ENCODE peak calls at places on chromosomes 11 and 22, in ten cellular contexts. One of them, this sample, is unnamed.

GRCh38 chr11:124801636-124802312 is 1.6 kb upstream of the MSANTD2 start:
- DNase-seq in hepatocyte: no peak
- DNase-seq in body of pancreas: no peak
- DNase-seq in kidney: no peak
- DNase-seq in endothelial cell of umbilical vein: no peak
- DNase-seq in mucosa of descending colon: no peak
- DNase-seq in retinal pigment epithelial cell: no peak
- DNase-seq in stomach: no peak
- DNase-seq in NB4: no peak
- DNase-seq in left ventricle myocardium inferior: no peak
- DNase-seq in this sample: no peak

GRCh38 chr11:45659818-45660160 is 5.6 kb downstream of the CHST1 start:
- DNase-seq in body of pancreas: no peak
- DNase-seq in hepatocyte: no peak
- DNase-seq in kidney: no peak
- DNase-seq in endothelial cell of umbilical vein: no peak
- DNase-seq in retinal pigment epithelial cell: no peak
- DNase-seq in mucosa of descending colon: no peak
- DNase-seq in stomach: no peak
- DNase-seq in NB4: no peak
- DNase-seq in left ventricle myocardium inferior: no peak
- DNase-seq in this sample: no peak

GRCh38 chr11:130422251-130422995 is 6.0 kb downstream of the ADAMTS8 start:
- DNase-seq in left ventricle myocardium inferior: no peak
- DNase-seq in retinal pigment epithelial cell: no peak
- DNase-seq in body of pancreas: no peak
- DNase-seq in NB4: no peak
- DNase-seq in mucosa of descending colon: no peak
- DNase-seq in hepatocyte: no peak
- DNase-seq in stomach: no peak
- DNase-seq in kidney: no peak
- DNase-seq in endothelial cell of umbilical vein: no peak
- DNase-seq in this sample: no peak

GRCh38 chr22:45863981-45864751 is 112.8 kb downstream of the WNT7B start:
- DNase-seq in kidney: peak
- DNase-seq in left ventricle myocardium inferior: peak
- DNase-seq in mucosa of descending colon: peak
- DNase-seq in NB4: peak
- DNase-seq in retinal pigment epithelial cell: no peak
- DNase-seq in hepatocyte: peak
- DNase-seq in body of pancreas: peak
- DNase-seq in stomach: peak
- DNase-seq in endothelial cell of umbilical vein: peak
- DNase-seq in this sample: peak

GRCh38 chr11:15942936-15943335 is 413.4 kb downstream of the SOX6 start:
- DNase-seq in retinal pigment epithelial cell: no peak
- DNase-seq in endothelial cell of umbilical vein: no peak
- DNase-seq in kidney: no peak
- DNase-seq in mucosa of descending colon: no peak
- DNase-seq in stomach: no peak
- DNase-seq in NB4: no peak
- DNase-seq in body of pancreas: no peak
- DNase-seq in hepatocyte: no peak
- DNase-seq in left ventricle myocardium inferior: no peak
- DNase-seq in this sample: no peak

GRCh38 chr11:130737866-130738431 is 178.3 kb downstream of the SNX19 start:
- DNase-seq in retinal pigment epithelial cell: no peak
- DNase-seq in kidney: peak
- DNase-seq in left ventricle myocardium inferior: peak
- DNase-seq in NB4: no peak
- DNase-seq in stomach: peak
- DNase-seq in body of pancreas: peak
- DNase-seq in endothelial cell of umbilical vein: peak
- DNase-seq in hepatocyte: peak
- DNase-seq in mucosa of descending colon: no peak
- DNase-seq in this sample: no peak

GRCh38 chr11:47130541-47130940 is 46.1 kb downstream of the ARFGAP2 start:
- DNase-seq in endothelial cell of umbilical vein: no peak
- DNase-seq in stomach: no peak
- DNase-seq in retinal pigment epithelial cell: no peak
- DNase-seq in left ventricle myocardium inferior: no peak
- DNase-seq in NB4: no peak
- DNase-seq in kidney: no peak
- DNase-seq in mucosa of descending colon: no peak
- DNase-seq in hepatocyte: no peak
- DNase-seq in body of pancreas: peak
- DNase-seq in this sample: no peak

GRCh38 chr11:47905358-47906059 is 57.4 kb upstream of the NUP160 start:
- DNase-seq in left ventricle myocardium inferior: no peak
- DNase-seq in kidney: peak
- DNase-seq in retinal pigment epithelial cell: peak
- DNase-seq in mucosa of descending colon: no peak
- DNase-seq in hepatocyte: no peak
- DNase-seq in NB4: peak
- DNase-seq in body of pancreas: no peak
- DNase-seq in endothelial cell of umbilical vein: peak
- DNase-seq in stomach: no peak
- DNase-seq in this sample: no peak

GRCh38 chr11:74846770-74847169 is 98.1 kb downstream of the RNF169 start:
- DNase-seq in left ventricle myocardium inferior: no peak
- DNase-seq in hepatocyte: no peak
- DNase-seq in NB4: no peak
- DNase-seq in stomach: no peak
- DNase-seq in body of pancreas: no peak
- DNase-seq in retinal pigment epithelial cell: no peak
- DNase-seq in kidney: no peak
- DNase-seq in endothelial cell of umbilical vein: peak
- DNase-seq in mucosa of descending colon: no peak
- DNase-seq in this sample: no peak

GRCh38 chr11:13316528-13316961 is 39.0 kb downstream of the BMAL1 start:
- DNase-seq in body of pancreas: peak
- DNase-seq in retinal pigment epithelial cell: no peak
- DNase-seq in left ventricle myocardium inferior: no peak
- DNase-seq in mucosa of descending colon: no peak
- DNase-seq in endothelial cell of umbilical vein: no peak
- DNase-seq in kidney: no peak
- DNase-seq in hepatocyte: no peak
- DNase-seq in stomach: no peak
- DNase-seq in NB4: no peak
- DNase-seq in this sample: no peak

GRCh38 chr11:119307219-119307618 is 9.7 kb downstream of the MCAM start:
- DNase-seq in stomach: no peak
- DNase-seq in left ventricle myocardium inferior: no peak
- DNase-seq in retinal pigment epithelial cell: no peak
- DNase-seq in kidney: no peak
- DNase-seq in endothelial cell of umbilical vein: peak
- DNase-seq in NB4: peak
- DNase-seq in hepatocyte: no peak
- DNase-seq in mucosa of descending colon: no peak
- DNase-seq in body of pancreas: no peak
- DNase-seq in this sample: no peak

GRCh38 chr22:48822278-48823233 is 1005.1 kb downstream of the BRD1 start:
- DNase-seq in kidney: no peak
- DNase-seq in mucosa of descending colon: no peak
- DNase-seq in NB4: no peak
- DNase-seq in stomach: no peak
- DNase-seq in endothelial cell of umbilical vein: no peak
- DNase-seq in body of pancreas: no peak
- DNase-seq in left ventricle myocardium inferior: no peak
- DNase-seq in retinal pigment epithelial cell: no peak
- DNase-seq in hepatocyte: no peak
- DNase-seq in this sample: no peak

GRCh38 chr11:103792981-103793468 is 243.4 kb upstream of the DDI1 start:
- DNase-seq in left ventricle myocardium inferior: no peak
- DNase-seq in endothelial cell of umbilical vein: no peak
- DNase-seq in NB4: no peak
- DNase-seq in kidney: no peak
- DNase-seq in body of pancreas: no peak
- DNase-seq in mucosa of descending colon: no peak
- DNase-seq in stomach: no peak
- DNase-seq in retinal pigment epithelial cell: no peak
- DNase-seq in hepatocyte: no peak
- DNase-seq in this sample: no peak

GRCh38 chr11:116916052-116916451 is 78.6 kb upstream of the APOA1 start:
- DNase-seq in body of pancreas: no peak
- DNase-seq in hepatocyte: no peak
- DNase-seq in left ventricle myocardium inferior: no peak
- DNase-seq in retinal pigment epithelial cell: no peak
- DNase-seq in mucosa of descending colon: no peak
- DNase-seq in stomach: no peak
- DNase-seq in kidney: no peak
- DNase-seq in endothelial cell of umbilical vein: no peak
- DNase-seq in NB4: no peak
- DNase-seq in this sample: no peak
- TF ChIP-seq CTCF in body of pancreas: no peak
- TF ChIP-seq CTCF in hepatocyte: no peak
- TF ChIP-seq CTCF in left ventricle myocardium inferior: no peak
- TF ChIP-seq CTCF in retinal pigment epithelial cell: no peak
- TF ChIP-seq CTCF in mucosa of descending colon: no peak
- TF ChIP-seq CTCF in stomach: no peak
- TF ChIP-seq CTCF in kidney: no peak
- TF ChIP-seq CTCF in endothelial cell of umbilical vein: no peak
- TF ChIP-seq CTCF in NB4: no peak
- TF ChIP-seq CTCF in this sample: no peak

GRCh38 chr11:129041611-129042018 is 98.9 kb upstream of the TP53AIP1 start:
- DNase-seq in kidney: no peak
- DNase-seq in retinal pigment epithelial cell: no peak
- DNase-seq in body of pancreas: no peak
- DNase-seq in left ventricle myocardium inferior: no peak
- DNase-seq in stomach: no peak
- DNase-seq in hepatocyte: no peak
- DNase-seq in mucosa of descending colon: no peak
- DNase-seq in NB4: no peak
- DNase-seq in endothelial cell of umbilical vein: no peak
- DNase-seq in this sample: no peak
- H3K4me3 ChIP-seq in kidney: no peak
- H3K4me3 ChIP-seq in retinal pigment epithelial cell: no peak
- H3K4me3 ChIP-seq in body of pancreas: no peak
- H3K4me3 ChIP-seq in left ventricle myocardium inferior: no peak
- H3K4me3 ChIP-seq in stomach: no peak
- H3K4me3 ChIP-seq in hepatocyte: no peak
- H3K4me3 ChIP-seq in mucosa of descending colon: no peak
- H3K4me3 ChIP-seq in NB4: no peak
- H3K4me3 ChIP-seq in endothelial cell of umbilical vein: no peak
- H3K4me3 ChIP-seq in this sample: no peak

DNA sequence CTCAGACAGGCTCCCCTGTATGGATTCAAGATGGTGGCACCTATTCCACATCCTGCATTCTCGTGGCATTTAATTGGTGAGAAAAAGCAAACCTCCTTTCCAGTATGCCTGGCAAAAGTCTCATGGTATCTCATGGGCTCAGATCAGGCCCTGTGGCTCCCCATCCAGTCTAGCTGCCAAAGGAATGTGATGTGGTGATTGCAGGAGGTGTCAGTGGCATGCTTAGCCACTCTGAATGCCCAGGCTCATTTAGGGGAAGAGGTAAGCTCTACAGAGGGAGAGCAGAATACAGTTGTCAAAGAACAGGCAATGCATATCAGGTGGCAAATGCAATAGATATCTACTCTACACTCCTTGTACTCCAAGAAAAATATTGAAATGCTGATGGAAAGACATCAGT is 146.7 kb downstream of the SPATA19 start:
- DNase-seq in NB4: no peak
- DNase-seq in endothelial cell of umbilical vein: no peak
- DNase-seq in hepatocyte: no peak
- DNase-seq in left ventricle myocardium inferior: no peak
- DNase-seq in kidney: no peak
- DNase-seq in stomach: no peak
- DNase-seq in mucosa of descending colon: no peak
- DNase-seq in body of pancreas: no peak
- DNase-seq in retinal pigment epithelial cell: no peak
- DNase-seq in this sample: no peak
- TF ChIP-seq CTCF in NB4: no peak
- TF ChIP-seq CTCF in endothelial cell of umbilical vein: no peak
- TF ChIP-seq CTCF in hepatocyte: no peak
- TF ChIP-seq CTCF in left ventricle myocardium inferior: no peak
- TF ChIP-seq CTCF in kidney: no peak
- TF ChIP-seq CTCF in stomach: no peak
- TF ChIP-seq CTCF in mucosa of descending colon: no peak
- TF ChIP-seq CTCF in body of pancreas: no peak
- TF ChIP-seq CTCF in retinal pigment epithelial cell: no peak
- TF ChIP-seq CTCF in this sample: no peak

GRCh38 chr11:4641501-4641900 is 2.3 kb upstream of the OR51E1 start:
- DNase-seq in stomach: no peak
- DNase-seq in left ventricle myocardium inferior: no peak
- DNase-seq in body of pancreas: no peak
- DNase-seq in kidney: no peak
- DNase-seq in hepatocyte: no peak
- DNase-seq in mucosa of descending colon: no peak
- DNase-seq in NB4: no peak
- DNase-seq in retinal pigment epithelial cell: no peak
- DNase-seq in endothelial cell of umbilical vein: no peak
- DNase-seq in this sample: no peak

GRCh38 chr11:4639931-4640330 is 2.7 kb downstream of the OR51D1 start:
- DNase-seq in hepatocyte: no peak
- DNase-seq in left ventricle myocardium inferior: no peak
- DNase-seq in NB4: no peak
- DNase-seq in endothelial cell of umbilical vein: no peak
- DNase-seq in stomach: no peak
- DNase-seq in body of pancreas: no peak
- DNase-seq in retinal pigment epithelial cell: no peak
- DNase-seq in mucosa of descending colon: no peak
- DNase-seq in kidney: no peak
- DNase-seq in this sample: no peak

GRCh38 chr11:4637662-4638047 is 378 bp downstream of the OR51D1 start:
- DNase-seq in left ventricle myocardium inferior: no peak
- DNase-seq in NB4: no peak
- DNase-seq in retinal pigment epithelial cell: no peak
- DNase-seq in mucosa of descending colon: no peak
- DNase-seq in kidney: no peak
- DNase-seq in body of pancreas: no peak
- DNase-seq in endothelial cell of umbilical vein: no peak
- DNase-seq in stomach: no peak
- DNase-seq in hepatocyte: no peak
- DNase-seq in this sample: no peak

GRCh38 chr11:4636136-4636535 is 1.1 kb upstream of the OR51D1 start:
- DNase-seq in body of pancreas: no peak
- DNase-seq in mucosa of descending colon: no peak
- DNase-seq in NB4: no peak
- DNase-seq in endothelial cell of umbilical vein: no peak
- DNase-seq in kidney: no peak
- DNase-seq in stomach: no peak
- DNase-seq in left ventricle myocardium inferior: no peak
- DNase-seq in hepatocyte: no peak
- DNase-seq in retinal pigment epithelial cell: no peak
- DNase-seq in this sample: no peak

DNA sequence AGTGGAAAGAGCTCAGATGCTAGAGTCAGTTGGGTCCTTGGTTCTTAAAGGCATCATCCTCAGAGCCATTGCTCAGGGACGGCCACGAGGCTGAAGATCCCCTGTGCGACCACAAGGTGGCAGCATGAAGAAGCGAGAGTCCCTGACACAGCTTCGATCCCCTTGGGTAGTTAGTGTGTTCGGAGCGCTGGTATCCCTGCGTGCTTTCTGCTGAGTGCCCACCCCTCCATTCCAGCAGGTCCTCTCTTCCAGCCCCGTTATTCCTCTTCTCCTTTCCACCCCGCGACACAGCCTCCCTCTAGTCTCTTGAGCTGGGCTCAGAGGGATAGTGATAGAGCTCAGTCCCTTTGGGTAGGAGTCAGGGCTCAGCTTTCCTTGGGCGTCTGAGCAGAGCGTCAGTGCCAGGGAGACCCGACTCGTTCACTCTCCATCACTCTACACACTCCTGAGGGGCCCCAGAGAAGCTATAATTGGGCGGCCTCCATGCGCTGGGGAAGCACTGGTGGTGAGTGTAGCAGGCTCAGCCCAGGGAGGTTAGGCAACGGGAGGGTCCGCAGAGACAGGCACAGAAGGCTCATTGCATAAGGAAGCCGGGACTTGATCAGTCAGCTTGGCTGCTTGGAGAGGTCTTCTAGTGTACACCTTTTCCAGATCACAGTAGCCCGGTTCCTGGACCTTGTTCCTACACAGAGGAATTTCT is at the start of gene OR51D1:
- DNase-seq in mucosa of descending colon: peak
- DNase-seq in kidney: peak
- DNase-seq in body of pancreas: peak
- DNase-seq in endothelial cell of umbilical vein: peak
- DNase-seq in left ventricle myocardium inferior: peak
- DNase-seq in retinal pigment epithelial cell: no peak
- DNase-seq in hepatocyte: peak
- DNase-seq in stomach: peak
- DNase-seq in NB4: peak
- DNase-seq in this sample: peak
- H3K4me3 ChIP-seq in mucosa of descending colon: no peak
- H3K4me3 ChIP-seq in kidney: no peak
- H3K4me3 ChIP-seq in body of pancreas: no peak
- H3K4me3 ChIP-seq in endothelial cell of umbilical vein: no peak
- H3K4me3 ChIP-seq in left ventricle myocardium inferior: peak
- H3K4me3 ChIP-seq in retinal pigment epithelial cell: peak
- H3K4me3 ChIP-seq in hepatocyte: no peak
- H3K4me3 ChIP-seq in stomach: peak
- H3K4me3 ChIP-seq in NB4: no peak
- H3K4me3 ChIP-seq in this sample: no peak